ENCODE peak calls at places on chromosomes 16 and 17, in four cellular contexts. Z is foreskin fibroblast, F is pancreas, I is astrocyte of the spinal cord. V is an unnamed sample.

GRCh38 chr17:8382052-8382879 is 727 bp downstream of the RPL26 start:
- DNase-seq in I (peak; percentile 22), F (no peak), Z (no peak), V (no peak)

GRCh38 chr16:81786321-81786720 is 7.2 kb downstream of the PLCG2 start:
- DNase-seq in Z (no peak), I (peak; percentile 30), F (no peak), V (no peak)

GRCh38 chr17:81536299-81537290 is 8.4 kb downstream of the FSCN2 start:
- DNase-seq in I (no peak), F (peak; percentile 98), Z (no peak), V (no peak)

GRCh38 chr17:42699415-42699740 is 17.0 kb downstream of the CNTNAP1 start:
- DNase-seq in Z (no peak), F (no peak), I (no peak), V (no peak)

GRCh38 chr17:27573971-27574525 is 56.9 kb upstream of the LGALS9 start:
- DNase-seq in F (no peak), Z (peak; percentile 23), I (peak; percentile 66), V (no peak)

GRCh38 chr16:83733301-83733700 is 74.5 kb upstream of the HSBP1 start:
- DNase-seq in I (peak; percentile 28), Z (no peak), F (no peak), V (no peak)

GRCh38 chr17:38925263-38925995 is at the start of gene LASP1NB:
- DNase-seq in Z (peak; percentile 20), I (peak; percentile 42), F (no peak), V (no peak)

GRCh38 chr17:78131172-78132085 is 858 bp downstream of the TMC8 start:
- DNase-seq in Z (no peak), F (no peak), I (no peak), V (no peak)

GRCh38 chr16:17365591-17366298 is 105.0 kb downstream of the XYLT1 start:
- DNase-seq in Z (no peak), F (no peak), I (no peak), V (no peak)

GRCh38 chr16:27911486-27911885 is 152.0 kb downstream of the GSG1L start:
- DNase-seq in Z (no peak), F (no peak), I (no peak), V (no peak)

GRCh38 chr16:11597737-11598136 is 11.0 kb upstream of the LITAF start:
- DNase-seq in I (peak; percentile 7), Z (no peak), F (no peak), V (no peak)

GRCh38 chr16:49108611-49109010 is 173.0 kb downstream of the CBLN1 start:
- DNase-seq in I (no peak), Z (no peak), F (no peak), V (no peak)

GRCh38 chr17:17129466-17129865 is 76.7 kb downstream of the PLD6 start:
- DNase-seq in I (no peak), Z (no peak), F (no peak), V (no peak)

GRCh38 chr16:54062361-54063346 is 223.9 kb downstream of the IRX3 start:
- DNase-seq in F (no peak), Z (no peak), I (peak; percentile 20), V (no peak)

GRCh38 chr17:29619251-29619650 is 3.5 kb downstream of the CORO6 start:
- DNase-seq in F (no peak), Z (no peak), I (peak; percentile 29), V (no peak)

GRCh38 chr17:180380-181212 is 854 bp downstream of the DOC2B start:
- DNase-seq in I (no peak), F (peak; percentile 37), Z (no peak), V (no peak)

GRCh38 chr16:72530434-72530833 is 358.5 kb upstream of the PMFBP1 start:
- DNase-seq in Z (no peak), F (no peak), I (peak; percentile 72), V (no peak)

GRCh38 chr16:89061086-89061485 is 32.6 kb upstream of the ACSF3 start:
- DNase-seq in I (no peak), F (no peak), Z (no peak), V (no peak)

GRCh38 chr16:12724216-12724615 is 79.5 kb downstream of the CPPED1 start:
- DNase-seq in F (no peak), Z (no peak), I (no peak), V (no peak)

GRCh38 chr17:16313159-16314090 is 39.8 kb downstream of the CENPV start:
- DNase-seq in Z (no peak), I (peak; percentile 40), F (no peak), V (no peak)

GRCh38 chr17:76071497-76072148 is 694 bp downstream of the SRP68 start:
- DNase-seq in F (no peak), I (no peak), Z (no peak), V (no peak)

GRCh38 chr16:12362482-12363458 is 386.2 kb downstream of the SNX29 start:
- DNase-seq in I (peak; percentile 22), F (no peak), Z (no peak), V (no peak)

GRCh38 chr17:8837438-8838075 is 29.9 kb downstream of the PIK3R6 start:
- DNase-seq in I (no peak), Z (no peak), F (peak; percentile 56), V (no peak)

GRCh38 chr16:89658221-89658879 is 714 bp downstream of the SPATA33 start:
- DNase-seq in Z (no peak), I (no peak), F (no peak), V (no peak)

GRCh38 chr16:81752225-81752875 is 26.7 kb upstream of the PLCG2 start:
- DNase-seq in Z (no peak), I (no peak), F (no peak), V (no peak)

GRCh38 chr17:32117399-32117798 is 24.9 kb upstream of the RHOT1 start:
- DNase-seq in Z (no peak), F (no peak), I (no peak), V (no peak)

GRCh38 chr17:258045-258734 is 76.7 kb upstream of the DOC2B start:
- DNase-seq in F (no peak), Z (no peak), I (no peak), V (no peak)

GRCh38 chr17:34797724-34798123 is 163.5 kb downstream of the CCT6B start:
- DNase-seq in F (no peak), I (no peak), Z (no peak), V (no peak)

GRCh38 chr17:42275527-42276358 is 448 bp downstream of the STAT5B start:
- DNase-seq in F (no peak), I (peak; percentile 51), Z (no peak), V (no peak)

GRCh38 chr16:55233464-55233863 is 90.5 kb upstream of the IRX6 start:
- DNase-seq in F (no peak), Z (no peak), I (no peak), V (no peak)

GRCh38 chr16:78869492-78869891 is 731.0 kb downstream of the MAF start:
- DNase-seq in F (no peak), I (no peak), Z (no peak), V (no peak)

GRCh38 chr16:914453-914852 is 56.3 kb downstream of the LMF1 start:
- DNase-seq in I (no peak), Z (peak; percentile 4), F (no peak), V (no peak)

GRCh38 chr16:27636453-27637200 is 86.7 kb downstream of the KATNIP start:
- DNase-seq in F (no peak), Z (no peak), I (no peak), V (no peak)

GRCh38 chr16:75289189-75289588 is 37.8 kb upstream of the BCAR1 start:
- DNase-seq in Z (no peak), F (no peak), I (peak; percentile 24), V (no peak)

GRCh38 chr16:85943702-85944101 is 44.7 kb downstream of the IRF8 start:
- DNase-seq in I (no peak), F (no peak), Z (no peak), V (no peak)
- TF ChIP-seq CTCF in I (no peak), F (no peak), Z (no peak), V (no peak)

DNA sequence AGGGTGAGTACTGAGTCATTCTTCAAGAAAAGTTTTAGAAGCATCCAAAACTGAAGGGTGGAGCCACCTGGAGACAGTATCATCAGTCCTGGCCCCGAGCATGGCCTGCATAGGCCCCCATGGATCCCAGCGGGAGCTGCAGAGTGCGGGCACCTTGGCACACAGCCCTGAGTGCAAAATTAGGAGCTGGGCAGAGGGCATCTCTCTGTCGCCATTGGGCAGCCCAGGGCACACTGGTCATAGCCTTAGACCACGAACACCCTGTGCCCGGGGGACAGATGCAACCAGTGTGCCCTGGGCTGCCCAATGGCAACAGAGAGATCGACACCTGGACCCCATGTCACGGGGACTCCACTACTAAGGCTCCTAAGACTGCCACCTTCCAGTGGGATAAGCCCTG is 14.6 kb downstream of the MAPT start:
- DNase-seq in I (no peak), F (no peak), Z (no peak), V (no peak)
- TF ChIP-seq CTCF in I (no peak), F (no peak), Z (no peak), V (no peak)

GRCh38 chr17:73231841-73232586 is 29.7 kb downstream of the CPSF4L start:
- DNase-seq in F (peak; percentile 93), Z (peak; percentile 92), I (peak; percentile 94), V (peak; percentile 84)
- TF ChIP-seq CTCF in F (no peak), Z (no peak), I (no peak), V (no peak)

GRCh38 chr17:50195196-50195865 is 6.1 kb downstream of the COL1A1 start:
- DNase-seq in F (no peak), Z (no peak), I (peak; percentile 53), V (no peak)
- TF ChIP-seq CTCF in F (no peak), Z (peak; percentile 50), I (peak; percentile 51), V (peak; percentile 46)

GRCh38 chr17:73791644-73792043 is 147.4 kb upstream of the SDK2 start:
- DNase-seq in Z (no peak), F (no peak), I (no peak), V (no peak)
- TF ChIP-seq CTCF in Z (no peak), F (no peak), I (no peak), V (no peak)

DNA sequence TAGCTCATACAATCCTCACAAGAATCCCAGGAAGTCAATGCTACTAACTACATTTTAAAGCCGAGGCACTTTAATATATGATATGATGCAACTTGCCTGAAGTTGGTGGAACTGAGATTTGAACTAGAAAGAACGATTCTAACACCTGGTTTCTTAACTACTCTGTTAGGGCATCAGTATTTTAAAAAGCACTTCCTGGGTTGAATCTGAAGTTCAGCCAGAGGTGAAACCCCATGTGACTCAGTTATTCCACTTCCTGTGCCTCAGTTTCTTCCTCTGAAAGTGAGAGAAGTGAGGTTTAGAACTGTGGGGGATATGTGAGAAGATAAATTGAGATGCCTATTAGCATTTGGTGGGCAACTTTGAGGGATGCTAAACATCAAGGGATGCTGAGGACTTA is 129.4 kb upstream of the ANKFN1 start:
- DNase-seq in F (no peak), I (no peak), Z (no peak), V (no peak)
- TF ChIP-seq CTCF in F (no peak), I (no peak), Z (no peak), V (no peak)

DNA sequence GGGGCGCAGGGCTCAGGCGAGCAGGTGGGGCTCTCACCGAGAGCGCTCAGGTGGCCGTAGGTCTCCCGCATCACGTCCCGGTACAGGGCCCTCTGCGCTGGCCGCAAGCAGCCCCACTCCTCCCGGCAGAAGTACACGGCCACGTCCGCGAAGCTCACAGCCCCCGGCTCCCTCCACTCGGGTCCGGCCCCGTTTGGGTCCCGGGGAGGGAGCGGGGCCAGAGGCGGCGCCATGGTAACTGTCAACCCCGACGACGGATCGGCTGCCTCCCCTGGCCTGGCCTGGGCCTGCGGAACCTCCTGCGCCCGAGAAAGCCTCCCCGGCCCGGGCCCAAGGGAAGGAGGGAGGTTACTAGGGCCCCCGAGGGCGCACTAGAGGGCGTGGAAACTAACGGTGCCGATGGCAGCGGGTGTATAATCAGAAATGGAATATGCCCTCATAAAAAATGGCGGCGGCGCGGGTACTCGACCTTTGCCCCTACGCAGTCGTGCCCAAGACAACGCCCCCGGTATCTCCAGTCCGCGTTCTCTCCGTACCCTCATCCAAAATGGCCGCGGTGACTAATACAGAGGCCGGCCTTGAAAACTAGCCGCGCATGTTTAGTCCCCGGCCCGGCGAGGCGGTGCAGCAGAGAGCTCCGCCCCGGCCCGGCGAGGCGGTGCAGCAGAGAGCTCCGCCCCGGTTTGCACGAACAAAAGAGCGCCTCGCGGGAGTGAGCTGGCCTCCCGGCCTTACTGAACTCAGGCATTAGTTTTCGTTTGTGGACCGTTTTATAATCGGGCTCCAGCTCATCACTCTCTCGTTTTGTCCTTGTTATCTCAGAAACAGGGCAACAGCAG is at the start of gene ZNF764:
- DNase-seq in I (peak; percentile 99), F (peak; percentile 98), Z (peak; percentile 98), V (peak; percentile 91)
- TF ChIP-seq CTCF in I (no peak), F (no peak), Z (no peak), V (no peak)

V was measured in AG09319.